ENCODE peak calls at places on chromosomes 13 and 19, in five cellular contexts. L is CD4-positive, alpha-beta T cell; I is stimulated activated CD4-positive, alpha-beta T cell treated with anti-CD3 and anti-CD28 coated beads, Interleukin-4, amount 100 ng/mL, for 1 hour; W is SK-N-SH; R is naive thymus-derived CD8-positive, alpha-beta T cell. A is an unnamed sample.

GRCh38 chr13:110433014-110433413 is 125.9 kb downstream of the COL4A2 start:
- DNase-seq in L (no peak), I (no peak), W (peak; percentile 81), R (no peak), A (no peak)

GRCh38 chr13:80030491-80030890 is 310.4 kb downstream of the SPRY2 start:
- DNase-seq in L (no peak), I (no peak), W (no peak), R (no peak), A (no peak)

GRCh38 chr13:23541221-23541620 is 29.0 kb upstream of the TNFRSF19 start:
- DNase-seq in L (no peak), I (no peak), W (no peak), R (no peak), A (no peak)

GRCh38 chr13:36261976-36262375 is 35.6 kb downstream of the CCDC169 start:
- DNase-seq in L (no peak), I (no peak), W (no peak), R (no peak), A (no peak)

GRCh38 chr13:51067376-51068125 is 43.5 kb downstream of the C13orf42 start:
- DNase-seq in L (no peak), I (no peak), W (no peak), R (no peak), A (no peak)

GRCh38 chr19:44260343-44260681 is 626 bp downstream of the ZNF233 start:
- DNase-seq in L (no peak), I (no peak), W (peak; percentile 21), R (no peak), A (no peak)

GRCh38 chr13:110442946-110443632 is 118.4 kb downstream of the RAB20 start:
- DNase-seq in L (no peak), I (no peak), W (no peak), R (no peak), A (no peak)

GRCh38 chr13:97977376-97977705 is 23.9 kb downstream of the IPO5 start:
- DNase-seq in L (no peak), I (no peak), W (no peak), R (no peak), A (no peak)

GRCh38 chr19:9917322-9917721 is 19.0 kb downstream of the OLFM2 start:
- DNase-seq in L (no peak), I (no peak), W (peak; percentile 81), R (no peak), A (no peak)

GRCh38 chr13:32409561-32410440 is 18.1 kb downstream of the N4BP2L1 start:
- DNase-seq in L (no peak), I (no peak), W (no peak), R (no peak), A (no peak)